ENCODE peak calls at places on chromosomes 1 and 21, in four cellular contexts. Y is GM13976; Q is activated CD8-positive, alpha-beta memory T cell treated with anti-CD3 and anti-CD28 coated beads, Interleukin-2, amount 50 U/mL, for 4 hours; J is IMR-90. X is an unnamed sample.

GRCh38 chr1:15948600-15949452 is 27.1 kb downstream of the ZBTB17 start:
- DNase-seq in Y (peak; percentile 71), Q (peak; percentile 47), J (peak; percentile 95), X (peak; percentile 98)

GRCh38 chr1:195075973-195076372 is 1532.3 kb downstream of the KCNT2 start:
- DNase-seq in Y (no peak), Q (no peak), J (no peak), X (no peak)

GRCh38 chr21:39874759-39875158 is 7.5 kb downstream of the PCP4 start:
- DNase-seq in Y (no peak), Q (no peak), J (no peak), X (no peak)

GRCh38 chr1:119859647-119860046 is 36.7 kb downstream of the ADAM30 start:
- DNase-seq in Y (no peak), Q (no peak), J (peak; percentile 89), X (peak; percentile 88)

GRCh38 chr1:55081188-55081904 is 42.0 kb downstream of the PCSK9 start:
- DNase-seq in Y (no peak), Q (no peak), J (peak; percentile 84), X (peak; percentile 82)

GRCh38 chr1:62070384-62071011 is 124.2 kb upstream of the L1TD1 start:
- DNase-seq in Y (no peak), Q (no peak), J (peak; percentile 13), X (peak; percentile 59)

GRCh38 chr1:229941160-229941559 is 125.9 kb upstream of the GALNT2 start:
- DNase-seq in Y (no peak), Q (no peak), J (no peak), X (no peak)

GRCh38 chr21:30199989-30200388 is 15.9 kb downstream of the CLDN8 start:
- DNase-seq in Y (no peak), Q (no peak), J (no peak), X (no peak)

GRCh38 chr21:44926364-44927101 is 5.8 kb upstream of the ITGB2 start:
- DNase-seq in Y (no peak), Q (peak; percentile 42), J (peak; percentile 29), X (peak; percentile 95)

GRCh38 chr1:72285074-72285425 is 2.7 kb upstream of the NEGR1 start:
- DNase-seq in Y (no peak), Q (no peak), J (no peak), X (peak; percentile 86)

GRCh38 chr1:204650911-204651570 is 34.5 kb downstream of the LRRN2 start:
- DNase-seq in Y (no peak), Q (no peak), J (no peak), X (peak; percentile 52)

GRCh38 chr1:109198043-109198695 is 15.5 kb upstream of the SARS1 start:
- DNase-seq in Y (no peak), Q (no peak), J (peak; percentile 91), X (peak; percentile 92)

GRCh38 chr1:92365378-92366044 is 66.7 kb downstream of the RPAP2 start:
- DNase-seq in Y (no peak), Q (no peak), J (no peak), X (no peak)

X was measured in GM23248.